ENCODE peak calls at places on chromosomes 1 and 21, in eight cellular contexts. C is stomach, J is colonic mucosa, P is fibroblast of mammary gland, A is neural crest cell, N is tibial artery, D is astrocyte of the spinal cord, Y is fibroblast of the aortic adventitia. I is an unnamed sample.

GRCh38 chr1:47794081-47794480 is 203.1 kb downstream of the TRABD2B start:
- DNase-seq in C (no peak), J (no peak), P (no peak), A (no peak), N (no peak), D (no peak), Y (no peak), I (no peak)

GRCh38 chr1:147740391-147740790 is 20.0 kb downstream of the GJA5 start:
- DNase-seq in C (no peak), J (no peak), P (no peak), A (no peak), N (no peak), D (no peak), Y (no peak), I (no peak)

GRCh38 chr1:66374561-66375111 is 159.3 kb upstream of the SGIP1 start:
- DNase-seq in C (no peak), J (no peak), P (peak; percentile 95), A (no peak), N (no peak), D (peak; percentile 86), Y (peak; percentile 90), I (no peak)

GRCh38 chr1:203086992-203087763 is 1.4 kb upstream of the MYOG start:
- DNase-seq in C (peak; percentile 9), J (no peak), P (no peak), A (no peak), N (no peak), D (no peak), Y (no peak), I (no peak)

GRCh38 chr21:45002381-45003204 is 62.8 kb downstream of the SLX9 start:
- DNase-seq in C (no peak), J (no peak), P (no peak), A (no peak), N (peak; percentile 18), D (no peak), Y (no peak), I (no peak)

GRCh38 chr1:17617787-17618557 is 78.5 kb downstream of the ARHGEF10L start:
- DNase-seq in C (no peak), J (no peak), P (peak; percentile 61), A (no peak), N (peak; percentile 85), D (peak; percentile 31), Y (peak; percentile 41), I (no peak)

GRCh38 chr1:173267453-173267945 is 60.4 kb upstream of the TNFSF4 start:
- DNase-seq in C (no peak), J (no peak), P (peak; percentile 93), A (no peak), N (no peak), D (peak; percentile 82), Y (peak; percentile 88), I (no peak)

GRCh38 chr1:6967431-6968079 is 182.3 kb downstream of the CAMTA1 start:
- DNase-seq in C (no peak), J (no peak), P (peak; percentile 10), A (no peak), N (no peak), D (no peak), Y (no peak), I (no peak)

GRCh38 chr1:247373721-247374141 is 42.1 kb upstream of the ZNF496 start:
- DNase-seq in C (peak; percentile 48), J (peak; percentile 61), P (peak; percentile 50), A (peak; percentile 53), N (peak; percentile 47), D (peak; percentile 22), Y (peak; percentile 36), I (no peak)

GRCh38 chr21:25329227-25329626 is 278.1 kb downstream of the MRPL39 start:
- DNase-seq in C (no peak), J (no peak), P (peak; percentile 93), A (no peak), N (no peak), D (peak; percentile 64), Y (peak; percentile 95), I (no peak)

GRCh38 chr21:42075686-42076471 is 4.8 kb downstream of the UMODL1 start:
- DNase-seq in C (no peak), J (no peak), P (no peak), A (no peak), N (no peak), D (no peak), Y (no peak), I (no peak)

GRCh38 chr1:180614746-180615145 is 17.1 kb upstream of the XPR1 start:
- DNase-seq in C (no peak), J (no peak), P (no peak), A (no peak), N (no peak), D (peak; percentile 65), Y (no peak), I (no peak)

GRCh38 chr1:154182342-154183044 is 9.4 kb downstream of the TPM3 start:
- DNase-seq in C (peak; percentile 68), J (peak; percentile 92), P (peak; percentile 79), A (peak; percentile 30), N (peak; percentile 73), D (peak; percentile 76), Y (peak; percentile 73), I (peak; percentile 55)

GRCh38 chr1:181083842-181084605 is 4.5 kb upstream of the IER5 start:
- DNase-seq in C (peak; percentile 62), J (peak; percentile 60), P (peak; percentile 68), A (no peak), N (peak; percentile 40), D (no peak), Y (peak; percentile 75), I (no peak)

GRCh38 chr1:224700915-224701531 is 84.9 kb downstream of the CNIH3 start:
- DNase-seq in C (no peak), J (no peak), P (peak; percentile 42), A (no peak), N (no peak), D (no peak), Y (peak; percentile 44), I (no peak)

GRCh38 chr1:226772456-226773139 is 33.5 kb upstream of the ITPKB start:
- DNase-seq in C (no peak), J (no peak), P (no peak), A (no peak), N (no peak), D (no peak), Y (no peak), I (no peak)

GRCh38 chr1:103942029-103942428 is 192.3 kb downstream of the AMY1C start:
- DNase-seq in C (no peak), J (no peak), P (no peak), A (no peak), N (no peak), D (no peak), Y (no peak), I (no peak)

GRCh38 chr1:61140778-61141177 is 58.4 kb downstream of the NFIA start:
- DNase-seq in C (no peak), J (no peak), P (no peak), A (no peak), N (no peak), D (no peak), Y (peak; percentile 60), I (no peak)

GRCh38 chr1:50335914-50336313 is 87.3 kb downstream of the DMRTA2 start:
- DNase-seq in C (no peak), J (no peak), P (no peak), A (no peak), N (no peak), D (no peak), Y (no peak), I (no peak)

GRCh38 chr1:48202030-48202752 is 20.3 kb upstream of the SLC5A9 start:
- DNase-seq in C (peak; percentile 74), J (peak; percentile 74), P (peak; percentile 99), A (peak; percentile 72), N (peak; percentile 69), D (peak; percentile 96), Y (peak; percentile 74), I (peak; percentile 54)

GRCh38 chr1:6700853-6701436 is 671 bp downstream of the DNAJC11 start:
- DNase-seq in C (no peak), J (no peak), P (no peak), A (peak; percentile 3), N (no peak), D (no peak), Y (no peak), I (no peak)

GRCh38 chr1:64829411-64830033 is 84.6 kb downstream of the RAVER2 start:
- DNase-seq in C (no peak), J (no peak), P (no peak), A (no peak), N (no peak), D (no peak), Y (no peak), I (no peak)

GRCh38 chr21:43269461-43269860 is 100.7 kb downstream of the CRYAA start:
- DNase-seq in C (no peak), J (no peak), P (no peak), A (no peak), N (no peak), D (no peak), Y (no peak), I (no peak)

GRCh38 chr1:54180666-54181360 is 19.0 kb downstream of the CYB5RL start:
- DNase-seq in C (no peak), J (no peak), P (no peak), A (no peak), N (no peak), D (no peak), Y (no peak), I (no peak)

GRCh38 chr1:153648000-153648643 is 10.4 kb upstream of the SNAPIN start:
- DNase-seq in C (no peak), J (no peak), P (no peak), A (no peak), N (no peak), D (no peak), Y (no peak), I (no peak)

GRCh38 chr1:156845055-156845952 is 13.6 kb downstream of the INSRR start:
- DNase-seq in C (no peak), J (no peak), P (no peak), A (no peak), N (no peak), D (no peak), Y (no peak), I (no peak)
- TF ChIP-seq CTCF in C (no peak), J (no peak), P (no peak), A (no peak), N (no peak), D (no peak), Y (no peak), I (no peak)

DNA sequence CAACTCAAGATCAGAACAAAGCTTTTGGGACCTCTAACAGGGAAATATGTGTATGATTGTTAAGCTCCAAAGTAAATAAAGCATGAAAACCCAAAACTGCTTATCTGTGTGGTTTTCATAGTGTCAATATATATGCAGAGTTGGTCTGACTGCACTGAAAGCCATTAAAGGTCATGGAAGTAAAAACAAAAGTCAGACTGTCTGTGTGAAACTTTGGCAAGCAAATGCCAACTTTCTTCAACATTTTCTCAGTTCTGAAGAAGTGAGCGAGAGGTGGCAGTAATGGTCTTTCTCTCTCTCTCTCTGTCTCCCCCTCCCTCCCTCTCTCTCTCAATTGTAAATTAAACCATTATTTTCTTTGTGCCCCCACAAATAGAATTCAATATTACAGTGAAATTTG is 100.1 kb upstream of the S1PR1 start:
- DNase-seq in C (no peak), J (no peak), P (peak; percentile 11), A (no peak), N (no peak), D (peak; percentile 46), Y (peak; percentile 47), I (no peak)
- TF ChIP-seq CTCF in C (no peak), J (no peak), P (no peak), A (no peak), N (no peak), D (peak; percentile 33), Y (peak; percentile 33), I (no peak)

GRCh38 chr1:217911908-217912307 is 280.8 kb downstream of the SPATA17 start:
- DNase-seq in C (no peak), J (no peak), P (no peak), A (no peak), N (no peak), D (no peak), Y (no peak), I (no peak)
- TF ChIP-seq CTCF in C (no peak), J (no peak), P (no peak), A (peak; percentile 29), N (no peak), D (peak; percentile 28), Y (peak; percentile 13), I (no peak)

GRCh38 chr1:239891621-239892358 is 199.9 kb upstream of the FMN2 start:
- DNase-seq in C (no peak), J (no peak), P (no peak), A (no peak), N (no peak), D (no peak), Y (no peak), I (no peak)
- TF ChIP-seq CTCF in C (no peak), J (no peak), P (no peak), A (no peak), N (no peak), D (no peak), Y (no peak), I (no peak)

I was measured in mesothelial cell of epicardium.